ENCODE peak calls at places on chromosomes 3 and 15, in four cellular contexts. Y is HCT116, G is K562, D is HepG2. O is an unnamed sample.

GRCh38 chr3:187745201-187746058 is at the start of gene BCL6:
- DNase-seq in Y (peak; percentile 98), G (peak; percentile 89), D (peak; percentile 97), O (peak; percentile 83)

GRCh38 chr3:152060701-152061100 is 187.3 kb downstream of the SUCNR1 start:
- DNase-seq in Y (no peak), G (no peak), D (no peak), O (no peak)

GRCh38 chr15:35047996-35048395 is 37.1 kb downstream of the NANOGP8 start:
- DNase-seq in Y (no peak), G (no peak), D (no peak), O (no peak)

GRCh38 chr3:103712320-103713008 is 1277.6 kb downstream of the ZPLD1 start:
- DNase-seq in Y (peak; percentile 21), G (no peak), D (no peak), O (no peak)

GRCh38 chr15:101121511-101122090 is 130.2 kb downstream of the CHSY1 start:
- DNase-seq in Y (no peak), G (peak; percentile 49), D (no peak), O (no peak)

GRCh38 chr3:5005367-5005766 is 26.1 kb downstream of the BHLHE40 start:
- DNase-seq in Y (no peak), G (no peak), D (peak; percentile 25), O (no peak)

GRCh38 chr3:188468672-188469071 is 314.7 kb downstream of the LPP start:
- DNase-seq in Y (no peak), G (no peak), D (no peak), O (no peak)

GRCh38 chr15:67685008-67685599 is 140.2 kb upstream of the SKOR1 start:
- DNase-seq in Y (peak; percentile 49), G (peak; percentile 14), D (peak; percentile 25), O (no peak)

GRCh38 chr3:169633789-169634188 is 29.7 kb downstream of the MECOM start:
- DNase-seq in Y (no peak), G (no peak), D (peak; percentile 8), O (no peak)

GRCh38 chr3:34011171-34012101 is 213.0 kb downstream of the PDCD6IP start:
- DNase-seq in Y (peak; percentile 8), G (peak; percentile 36), D (peak; percentile 65), O (no peak)

GRCh38 chr15:81360491-81360890 is 13.5 kb downstream of the TMC3 start:
- DNase-seq in Y (no peak), G (no peak), D (no peak), O (no peak)

GRCh38 chr15:61582092-61582491 is 353.0 kb upstream of the RORA start:
- DNase-seq in Y (no peak), G (no peak), D (no peak), O (no peak)

GRCh38 chr3:185337231-185337816 is 25.6 kb upstream of the MAP3K13 start:
- DNase-seq in Y (no peak), G (no peak), D (peak; percentile 64), O (no peak)

GRCh38 chr3:169085827-169086226 is 577.7 kb downstream of the MECOM start:
- DNase-seq in Y (no peak), G (no peak), D (no peak), O (no peak)

GRCh38 chr3:184788751-184789150 is 23.2 kb upstream of the VPS8 start:
- DNase-seq in Y (no peak), G (no peak), D (no peak), O (no peak)

GRCh38 chr3:142366434-142366833 is 81.4 kb downstream of the XRN1 start:
- DNase-seq in Y (peak; percentile 6), G (no peak), D (peak; percentile 2), O (no peak)

GRCh38 chr3:62027796-62028195 is 345.6 kb downstream of the FEZF2 start:
- DNase-seq in Y (no peak), G (no peak), D (no peak), O (no peak)

GRCh38 chr3:184742676-184743135 is 30.8 kb upstream of the MAGEF1 start:
- DNase-seq in Y (no peak), G (no peak), D (no peak), O (no peak)

GRCh38 chr15:78910836-78911235 is 34.0 kb downstream of the CTSH start:
- DNase-seq in Y (no peak), G (no peak), D (no peak), O (no peak)

GRCh38 chr3:119627461-119627860 is 29.8 kb downstream of the PLA1A start:
- DNase-seq in Y (no peak), G (no peak), D (no peak), O (no peak)

GRCh38 chr3:100702082-100703014 is 6.9 kb upstream of the TFG start:
- DNase-seq in Y (no peak), G (no peak), D (no peak), O (no peak)

GRCh38 chr3:168040624-168041208 is 55.0 kb downstream of the GOLIM4 start:
- DNase-seq in Y (peak; percentile 32), G (peak; percentile 22), D (peak; percentile 49), O (no peak)

GRCh38 chr3:152258448-152259302 is 10.1 kb upstream of the MBNL1 start:
- DNase-seq in Y (peak; percentile 80), G (no peak), D (peak; percentile 94), O (no peak)

GRCh38 chr3:188490416-188490815 is 336.5 kb downstream of the LPP start:
- DNase-seq in Y (no peak), G (no peak), D (no peak), O (no peak)

GRCh38 chr3:186042036-186042435 is 66.9 kb downstream of the ETV5 start:
- DNase-seq in Y (no peak), G (no peak), D (no peak), O (no peak)

GRCh38 chr3:22977650-22978289 is 225.4 kb upstream of the UBE2E2 start:
- DNase-seq in Y (no peak), G (no peak), D (no peak), O (no peak)

GRCh38 chr3:69143605-69144004 is 21.2 kb upstream of the LMOD3 start:
- DNase-seq in Y (peak; percentile 75), G (peak; percentile 9), D (no peak), O (no peak)

GRCh38 chr15:55937040-55937439 is 56.4 kb downstream of the NEDD4 start:
- DNase-seq in Y (no peak), G (no peak), D (no peak), O (no peak)

GRCh38 chr3:182803596-182803995 is 10.3 kb downstream of the ATP11B start:
- DNase-seq in Y (no peak), G (no peak), D (no peak), O (no peak)

GRCh38 chr3:57959407-57960173 is 48.6 kb upstream of the FLNB start:
- DNase-seq in Y (no peak), G (no peak), D (no peak), O (no peak)

GRCh38 chr3:141093971-141094401 is 42.8 kb downstream of the SPSB4 start:
- DNase-seq in Y (no peak), G (no peak), D (no peak), O (no peak)

GRCh38 chr3:127730666-127731294 is 58.0 kb downstream of the ABTB1 start:
- DNase-seq in Y (no peak), G (no peak), D (no peak), O (no peak)

GRCh38 chr3:5056005-5056391 is 66.1 kb upstream of the ARL8B start:
- DNase-seq in Y (no peak), G (no peak), D (no peak), O (no peak)

GRCh38 chr3:142028174-142028833 is 121.0 kb downstream of the TFDP2 start:
- DNase-seq in Y (peak; percentile 68), G (peak; percentile 68), D (no peak), O (no peak)

GRCh38 chr15:58282060-58282708 is 144.0 kb downstream of the AQP9 start:
- DNase-seq in Y (no peak), G (peak; percentile 24), D (peak; percentile 58), O (no peak)

GRCh38 chr15:52100807-52101206 is 11.8 kb downstream of the BCL2L10 start:
- DNase-seq in Y (peak; percentile 35), G (peak; percentile 22), D (no peak), O (no peak)
- TF ChIP-seq FOSL1 in Y (peak; percentile 68), G (peak; percentile 95), D (no peak), O (no peak)

GRCh38 chr3:18225709-18226108 is 199.4 kb downstream of the SATB1 start:
- DNase-seq in Y (no peak), G (no peak), D (no peak), O (no peak)
- TF ChIP-seq CEBPB in Y (no peak), G (no peak), D (no peak), O (no peak)

GRCh38 chr3:52721002-52721741 is 15.3 kb downstream of the SPCS1 start:
- DNase-seq in Y (no peak), G (no peak), D (no peak), O (no peak)
- TF ChIP-seq FOSL1 in Y (no peak), G (no peak), D (no peak), O (no peak)

GRCh38 chr15:80233511-80234080 is 18.4 kb downstream of the CTXND1 start:
- DNase-seq in Y (no peak), G (no peak), D (no peak), O (no peak)
- TF ChIP-seq CEBPB in Y (no peak), G (no peak), D (no peak), O (no peak)

O was measured in H1.